ENCODE peak calls at places on chromosomes 3 and 15, in eight cellular contexts. One of them, this sample, is unnamed.

GRCh38 chr3:122892561-122892960 is 97.7 kb downstream of the SLC49A4 start:
- DNase-seq in body of pancreas: no peak
- DNase-seq in HCT116: no peak
- DNase-seq in pancreas: no peak
- DNase-seq in psoas muscle: no peak
- DNase-seq in right cardiac atrium: no peak
- DNase-seq in left lung: no peak
- DNase-seq in adrenal gland: no peak
- DNase-seq in this sample: no peak

GRCh38 chr3:8529738-8530525 is 28.3 kb downstream of the LMCD1 start:
- DNase-seq in body of pancreas: no peak
- DNase-seq in HCT116: no peak
- DNase-seq in pancreas: no peak
- DNase-seq in psoas muscle: no peak
- DNase-seq in right cardiac atrium: no peak
- DNase-seq in left lung: no peak
- DNase-seq in adrenal gland: no peak
- DNase-seq in this sample: no peak

GRCh38 chr3:71047616-71048531 is 535.7 kb downstream of the FOXP1 start:
- DNase-seq in body of pancreas: no peak
- DNase-seq in HCT116: no peak
- DNase-seq in pancreas: no peak
- DNase-seq in psoas muscle: no peak
- DNase-seq in right cardiac atrium: no peak
- DNase-seq in left lung: no peak
- DNase-seq in adrenal gland: no peak
- DNase-seq in this sample: no peak

GRCh38 chr3:126356373-126357298 is 572 bp downstream of the KLF15 start:
- DNase-seq in body of pancreas: peak; percentile 56
- DNase-seq in HCT116: no peak
- DNase-seq in pancreas: peak; percentile 50
- DNase-seq in psoas muscle: peak; percentile 84
- DNase-seq in right cardiac atrium: peak; percentile 52
- DNase-seq in left lung: no peak
- DNase-seq in adrenal gland: peak; percentile 44
- DNase-seq in this sample: peak; percentile 68

GRCh38 chr3:65928110-65928509 is 110.6 kb downstream of the MAGI1 start:
- DNase-seq in body of pancreas: no peak
- DNase-seq in HCT116: no peak
- DNase-seq in pancreas: no peak
- DNase-seq in psoas muscle: no peak
- DNase-seq in right cardiac atrium: no peak
- DNase-seq in left lung: no peak
- DNase-seq in adrenal gland: no peak
- DNase-seq in this sample: no peak

GRCh38 chr3:157499342-157499963 is 3.8 kb downstream of the VEPH1 start:
- DNase-seq in body of pancreas: peak; percentile 79
- DNase-seq in HCT116: peak; percentile 48
- DNase-seq in pancreas: peak; percentile 71
- DNase-seq in psoas muscle: peak; percentile 43
- DNase-seq in right cardiac atrium: no peak
- DNase-seq in left lung: peak; percentile 78
- DNase-seq in adrenal gland: peak; percentile 66
- DNase-seq in this sample: no peak

GRCh38 chr15:99275061-99275460 is 23.8 kb downstream of the LRRC28 start:
- DNase-seq in body of pancreas: no peak
- DNase-seq in HCT116: no peak
- DNase-seq in pancreas: no peak
- DNase-seq in psoas muscle: no peak
- DNase-seq in right cardiac atrium: no peak
- DNase-seq in left lung: no peak
- DNase-seq in adrenal gland: no peak
- DNase-seq in this sample: no peak

GRCh38 chr3:72384602-72385001 is 463.6 kb downstream of the SHQ1 start:
- DNase-seq in body of pancreas: no peak
- DNase-seq in HCT116: no peak
- DNase-seq in pancreas: no peak
- DNase-seq in psoas muscle: no peak
- DNase-seq in right cardiac atrium: no peak
- DNase-seq in left lung: no peak
- DNase-seq in adrenal gland: no peak
- DNase-seq in this sample: no peak

GRCh38 chr3:9727041-9727595 is 4.4 kb upstream of the BRPF1 start:
- DNase-seq in body of pancreas: no peak
- DNase-seq in HCT116: peak; percentile 48
- DNase-seq in pancreas: no peak
- DNase-seq in psoas muscle: no peak
- DNase-seq in right cardiac atrium: no peak
- DNase-seq in left lung: no peak
- DNase-seq in adrenal gland: no peak
- DNase-seq in this sample: no peak

GRCh38 chr3:51637941-51638471 is 33.0 kb upstream of the TEX264 start:
- DNase-seq in body of pancreas: no peak
- DNase-seq in HCT116: peak; percentile 73
- DNase-seq in pancreas: no peak
- DNase-seq in psoas muscle: no peak
- DNase-seq in right cardiac atrium: no peak
- DNase-seq in left lung: no peak
- DNase-seq in adrenal gland: peak; percentile 49
- DNase-seq in this sample: no peak

GRCh38 chr3:133940536-133940935 is 44.9 kb upstream of the RAB6B start:
- DNase-seq in body of pancreas: no peak
- DNase-seq in HCT116: no peak
- DNase-seq in pancreas: no peak
- DNase-seq in psoas muscle: no peak
- DNase-seq in right cardiac atrium: no peak
- DNase-seq in left lung: no peak
- DNase-seq in adrenal gland: no peak
- DNase-seq in this sample: no peak

GRCh38 chr15:51692154-51692553 is 10.9 kb downstream of the SCG3 start:
- DNase-seq in body of pancreas: no peak
- DNase-seq in HCT116: no peak
- DNase-seq in pancreas: no peak
- DNase-seq in psoas muscle: no peak
- DNase-seq in right cardiac atrium: no peak
- DNase-seq in left lung: no peak
- DNase-seq in adrenal gland: no peak
- DNase-seq in this sample: no peak

GRCh38 chr15:51699373-51699772 is 18.1 kb downstream of the SCG3 start:
- DNase-seq in body of pancreas: no peak
- DNase-seq in HCT116: no peak
- DNase-seq in pancreas: no peak
- DNase-seq in psoas muscle: no peak
- DNase-seq in right cardiac atrium: no peak
- DNase-seq in left lung: no peak
- DNase-seq in adrenal gland: no peak
- DNase-seq in this sample: no peak

GRCh38 chr15:51697150-51697549 is 15.8 kb downstream of the SCG3 start:
- DNase-seq in body of pancreas: no peak
- DNase-seq in HCT116: no peak
- DNase-seq in pancreas: no peak
- DNase-seq in psoas muscle: no peak
- DNase-seq in right cardiac atrium: no peak
- DNase-seq in left lung: no peak
- DNase-seq in adrenal gland: no peak
- DNase-seq in this sample: no peak

GRCh38 chr15:51696566-51696965 is 15.3 kb downstream of the SCG3 start:
- DNase-seq in body of pancreas: no peak
- DNase-seq in HCT116: no peak
- DNase-seq in pancreas: no peak
- DNase-seq in psoas muscle: no peak
- DNase-seq in right cardiac atrium: no peak
- DNase-seq in left lung: no peak
- DNase-seq in adrenal gland: no peak
- DNase-seq in this sample: no peak
- H3K27me3 ChIP-seq in body of pancreas: no peaks in the 10 kb centered on the region
- H3K27me3 ChIP-seq in HCT116: peaks cover 42% of the 10 kb centered on the region
- H3K27me3 ChIP-seq in pancreas: no peaks in the 10 kb centered on the region
- H3K27me3 ChIP-seq in psoas muscle: no peaks in the 10 kb centered on the region
- H3K27me3 ChIP-seq in right cardiac atrium: no peaks in the 10 kb centered on the region
- H3K27me3 ChIP-seq in left lung: no peaks in the 10 kb centered on the region
- H3K27me3 ChIP-seq in adrenal gland: no peaks in the 10 kb centered on the region
- H3K27me3 ChIP-seq in this sample: no peaks in the 10 kb centered on the region

GRCh38 chr3:12288466-12289129 is at the start of gene PPARG:
- DNase-seq in body of pancreas: peak; percentile 12
- DNase-seq in HCT116: peak; percentile 73
- DNase-seq in pancreas: no peak
- DNase-seq in psoas muscle: peak; percentile 57
- DNase-seq in right cardiac atrium: peak; percentile 55
- DNase-seq in left lung: peak; percentile 44
- DNase-seq in adrenal gland: peak; percentile 19
- DNase-seq in this sample: peak; percentile 56
- H3K27me3 ChIP-seq in body of pancreas: peaks cover 11% of the 10 kb centered on the region
- H3K27me3 ChIP-seq in HCT116: no peaks in the 10 kb centered on the region
- H3K27me3 ChIP-seq in pancreas: no peaks in the 10 kb centered on the region
- H3K27me3 ChIP-seq in psoas muscle: no peaks in the 10 kb centered on the region
- H3K27me3 ChIP-seq in right cardiac atrium: no peaks in the 10 kb centered on the region
- H3K27me3 ChIP-seq in left lung: no peaks in the 10 kb centered on the region
- H3K27me3 ChIP-seq in adrenal gland: no peaks in the 10 kb centered on the region
- H3K27me3 ChIP-seq in this sample: no peaks in the 10 kb centered on the region

GRCh38 chr15:31271706-31272557 is 54.7 kb upstream of the KLF13 start:
- DNase-seq in body of pancreas: no peak
- DNase-seq in HCT116: no peak
- DNase-seq in pancreas: no peak
- DNase-seq in psoas muscle: peak; percentile 31
- DNase-seq in right cardiac atrium: no peak
- DNase-seq in left lung: peak; percentile 30
- DNase-seq in adrenal gland: peak; percentile 2
- DNase-seq in this sample: peak; percentile 4

GRCh38 chr15:31271224-31271635 is 55.4 kb upstream of the KLF13 start:
- DNase-seq in body of pancreas: no peak
- DNase-seq in HCT116: no peak
- DNase-seq in pancreas: no peak
- DNase-seq in psoas muscle: peak; percentile 28
- DNase-seq in right cardiac atrium: no peak
- DNase-seq in left lung: no peak
- DNase-seq in adrenal gland: peak; percentile 5
- DNase-seq in this sample: no peak

GRCh38 chr15:31270767-31271166 is 55.9 kb upstream of the KLF13 start:
- DNase-seq in body of pancreas: no peak
- DNase-seq in HCT116: no peak
- DNase-seq in pancreas: no peak
- DNase-seq in psoas muscle: peak; percentile 19
- DNase-seq in right cardiac atrium: no peak
- DNase-seq in left lung: peak; percentile 24
- DNase-seq in adrenal gland: peak; percentile 9
- DNase-seq in this sample: peak; percentile 3

GRCh38 chr15:31268911-31269784 is 57.5 kb upstream of the KLF13 start:
- DNase-seq in body of pancreas: no peak
- DNase-seq in HCT116: no peak
- DNase-seq in pancreas: no peak
- DNase-seq in psoas muscle: peak; percentile 17
- DNase-seq in right cardiac atrium: no peak
- DNase-seq in left lung: peak; percentile 22
- DNase-seq in adrenal gland: peak; percentile 3
- DNase-seq in this sample: no peak

GRCh38 chr15:31269961-31270575 is 56.6 kb upstream of the KLF13 start:
- DNase-seq in body of pancreas: no peak
- DNase-seq in HCT116: no peak
- DNase-seq in pancreas: no peak
- DNase-seq in psoas muscle: peak; percentile 35
- DNase-seq in right cardiac atrium: no peak
- DNase-seq in left lung: peak; percentile 13
- DNase-seq in adrenal gland: peak; percentile 2
- DNase-seq in this sample: no peak
- H3K27me3 ChIP-seq in body of pancreas: no peaks in the 10 kb centered on the region
- H3K27me3 ChIP-seq in HCT116: no peaks in the 10 kb centered on the region
- H3K27me3 ChIP-seq in pancreas: no peaks in the 10 kb centered on the region
- H3K27me3 ChIP-seq in psoas muscle: no peaks in the 10 kb centered on the region
- H3K27me3 ChIP-seq in right cardiac atrium: no peaks in the 10 kb centered on the region
- H3K27me3 ChIP-seq in left lung: no peaks in the 10 kb centered on the region
- H3K27me3 ChIP-seq in adrenal gland: no peaks in the 10 kb centered on the region
- H3K27me3 ChIP-seq in this sample: no peaks in the 10 kb centered on the region

GRCh38 chr3:106447902-106448301 is 579.1 kb upstream of the CBLB start:
- DNase-seq in body of pancreas: no peak
- DNase-seq in HCT116: no peak
- DNase-seq in pancreas: no peak
- DNase-seq in psoas muscle: no peak
- DNase-seq in right cardiac atrium: no peak
- DNase-seq in left lung: no peak
- DNase-seq in adrenal gland: no peak
- DNase-seq in this sample: no peak
- H3K27me3 ChIP-seq in body of pancreas: no peaks in the 10 kb centered on the region
- H3K27me3 ChIP-seq in HCT116: no peaks in the 10 kb centered on the region
- H3K27me3 ChIP-seq in pancreas: no peaks in the 10 kb centered on the region
- H3K27me3 ChIP-seq in psoas muscle: no peaks in the 10 kb centered on the region
- H3K27me3 ChIP-seq in right cardiac atrium: no peaks in the 10 kb centered on the region
- H3K27me3 ChIP-seq in left lung: no peaks in the 10 kb centered on the region
- H3K27me3 ChIP-seq in adrenal gland: no peaks in the 10 kb centered on the region
- H3K27me3 ChIP-seq in this sample: no peaks in the 10 kb centered on the region

DNA sequence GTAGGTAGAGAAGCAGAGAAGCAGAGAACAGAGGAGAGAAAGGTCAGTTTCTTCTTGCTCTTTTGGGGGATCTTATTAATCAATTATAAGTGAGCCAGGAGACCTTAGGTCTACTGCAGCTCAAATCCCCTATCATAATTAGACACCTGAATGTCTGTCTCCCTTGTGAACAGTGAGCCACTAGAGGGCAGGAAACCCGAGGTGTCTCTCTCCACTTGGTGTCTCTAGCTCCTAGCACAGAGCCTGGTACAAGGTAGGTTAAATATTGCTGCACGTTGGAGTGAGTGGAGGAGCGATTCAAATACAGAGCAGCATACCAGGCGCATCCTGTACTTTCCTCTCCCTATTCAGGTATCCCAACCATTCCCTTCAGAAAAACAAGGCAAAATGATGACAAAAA is 2.0 kb upstream of the ST8SIA2 start:
- DNase-seq in body of pancreas: no peak
- DNase-seq in HCT116: peak; percentile 36
- DNase-seq in pancreas: no peak
- DNase-seq in psoas muscle: no peak
- DNase-seq in right cardiac atrium: no peak
- DNase-seq in left lung: no peak
- DNase-seq in adrenal gland: peak; percentile 13
- DNase-seq in this sample: no peak
- H3K27me3 ChIP-seq in body of pancreas: peaks cover 9% of the 10 kb centered on the region
- H3K27me3 ChIP-seq in HCT116: peaks cover 47% of the 10 kb centered on the region
- H3K27me3 ChIP-seq in pancreas: no peaks in the 10 kb centered on the region
- H3K27me3 ChIP-seq in psoas muscle: no peaks in the 10 kb centered on the region
- H3K27me3 ChIP-seq in right cardiac atrium: no peaks in the 10 kb centered on the region
- H3K27me3 ChIP-seq in left lung: peaks cover 46% of the 10 kb centered on the region
- H3K27me3 ChIP-seq in adrenal gland: peaks cover 47% of the 10 kb centered on the region
- H3K27me3 ChIP-seq in this sample: peaks cover 48% of the 10 kb centered on the region

DNA sequence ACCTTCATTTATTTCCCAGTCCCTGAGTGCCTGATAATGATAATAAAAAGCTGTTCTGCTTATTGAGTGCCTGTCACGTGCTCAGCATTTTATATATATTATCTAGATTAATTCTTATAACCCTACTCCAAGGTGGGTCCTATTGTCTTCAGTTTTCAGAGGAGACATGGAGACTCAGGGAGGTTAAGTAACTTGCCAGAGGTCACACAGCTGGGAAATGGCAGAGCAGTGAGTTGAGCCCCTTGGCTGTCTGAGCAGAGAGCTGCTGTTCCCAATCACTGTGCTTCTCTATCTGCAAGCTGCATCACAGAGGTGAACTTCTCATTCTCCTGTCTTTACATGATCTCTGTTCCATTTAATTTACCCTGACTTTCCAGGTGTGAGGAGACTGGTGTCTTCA is 32.3 kb upstream of the MRPS22 start:
- DNase-seq in body of pancreas: no peak
- DNase-seq in HCT116: no peak
- DNase-seq in pancreas: no peak
- DNase-seq in psoas muscle: no peak
- DNase-seq in right cardiac atrium: no peak
- DNase-seq in left lung: no peak
- DNase-seq in adrenal gland: no peak
- DNase-seq in this sample: no peak
- H3K27me3 ChIP-seq in body of pancreas: no peaks in the 10 kb centered on the region
- H3K27me3 ChIP-seq in HCT116: no peaks in the 10 kb centered on the region
- H3K27me3 ChIP-seq in pancreas: no peaks in the 10 kb centered on the region
- H3K27me3 ChIP-seq in psoas muscle: no peaks in the 10 kb centered on the region
- H3K27me3 ChIP-seq in right cardiac atrium: no peaks in the 10 kb centered on the region
- H3K27me3 ChIP-seq in left lung: no peaks in the 10 kb centered on the region
- H3K27me3 ChIP-seq in adrenal gland: no peaks in the 10 kb centered on the region
- H3K27me3 ChIP-seq in this sample: peaks cover 3% of the 10 kb centered on the region

This sample was measured in heart right ventricle.